ENCODE peak calls at places on chromosomes 16 and 17, in five cellular contexts. One of them, this sample, is unnamed.

GRCh38 chr16:11061629-11062270 is 117.4 kb downstream of the CLEC16A start:
- DNase-seq in cardiac fibroblast: no peak
- DNase-seq in progenitor cell of endocrine pancreas: no peak
- DNase-seq in Panc1: no peak
- DNase-seq in body of pancreas: no peak
- DNase-seq in this sample: no peak

GRCh38 chr16:76665571-76666275 is 388.5 kb downstream of the CNTNAP4 start:
- DNase-seq in cardiac fibroblast: no peak
- DNase-seq in progenitor cell of endocrine pancreas: no peak
- DNase-seq in Panc1: no peak
- DNase-seq in body of pancreas: no peak
- DNase-seq in this sample: no peak

GRCh38 chr17:70905796-70906195 is 736.5 kb downstream of the KCNJ2 start:
- DNase-seq in cardiac fibroblast: peak; percentile 100
- DNase-seq in progenitor cell of endocrine pancreas: no peak
- DNase-seq in Panc1: no peak
- DNase-seq in body of pancreas: peak; percentile 23
- DNase-seq in this sample: no peak

GRCh38 chr16:78842950-78843349 is 743.5 kb downstream of the WWOX start:
- DNase-seq in cardiac fibroblast: no peak
- DNase-seq in progenitor cell of endocrine pancreas: no peak
- DNase-seq in Panc1: no peak
- DNase-seq in body of pancreas: no peak
- DNase-seq in this sample: no peak

GRCh38 chr17:30336369-30337171 is 2.7 kb upstream of the TMIGD1 start:
- DNase-seq in cardiac fibroblast: peak; percentile 81
- DNase-seq in progenitor cell of endocrine pancreas: no peak
- DNase-seq in Panc1: peak; percentile 61
- DNase-seq in body of pancreas: peak; percentile 64
- DNase-seq in this sample: peak; percentile 79

GRCh38 chr17:17871913-17872312 is 35.1 kb upstream of the SREBF1 start:
- DNase-seq in cardiac fibroblast: no peak
- DNase-seq in progenitor cell of endocrine pancreas: no peak
- DNase-seq in Panc1: no peak
- DNase-seq in body of pancreas: no peak
- DNase-seq in this sample: no peak

GRCh38 chr17:37310940-37311339 is 64.8 kb upstream of the C17orf78 start:
- DNase-seq in cardiac fibroblast: no peak
- DNase-seq in progenitor cell of endocrine pancreas: no peak
- DNase-seq in Panc1: no peak
- DNase-seq in body of pancreas: no peak
- DNase-seq in this sample: no peak

GRCh38 chr16:72847187-72848044 is 200.5 kb downstream of the ZFHX3 start:
- DNase-seq in cardiac fibroblast: peak; percentile 55
- DNase-seq in progenitor cell of endocrine pancreas: no peak
- DNase-seq in Panc1: no peak
- DNase-seq in body of pancreas: no peak
- DNase-seq in this sample: no peak

GRCh38 chr16:72827907-72828306 is 220.0 kb downstream of the ZFHX3 start:
- DNase-seq in cardiac fibroblast: no peak
- DNase-seq in progenitor cell of endocrine pancreas: no peak
- DNase-seq in Panc1: no peak
- DNase-seq in body of pancreas: no peak
- DNase-seq in this sample: no peak

GRCh38 chr17:73309727-73310555 is 1.9 kb downstream of the CDC42EP4 start:
- DNase-seq in cardiac fibroblast: no peak
- DNase-seq in progenitor cell of endocrine pancreas: no peak
- DNase-seq in Panc1: no peak
- DNase-seq in body of pancreas: peak; percentile 84
- DNase-seq in this sample: peak; percentile 80

GRCh38 chr16:28219283-28219682 is 7.5 kb upstream of the XPO6 start:
- DNase-seq in cardiac fibroblast: no peak
- DNase-seq in progenitor cell of endocrine pancreas: no peak
- DNase-seq in Panc1: no peak
- DNase-seq in body of pancreas: no peak
- DNase-seq in this sample: no peak

GRCh38 chr17:43753488-43754129 is 5.0 kb downstream of the SOST start:
- DNase-seq in cardiac fibroblast: peak; percentile 64
- DNase-seq in progenitor cell of endocrine pancreas: no peak
- DNase-seq in Panc1: no peak
- DNase-seq in body of pancreas: no peak
- DNase-seq in this sample: no peak

GRCh38 chr17:47829870-47830269 is 1.5 kb downstream of the MRPL10 start:
- DNase-seq in cardiac fibroblast: no peak
- DNase-seq in progenitor cell of endocrine pancreas: no peak
- DNase-seq in Panc1: no peak
- DNase-seq in body of pancreas: no peak
- DNase-seq in this sample: no peak

GRCh38 chr16:88297178-88297720 is 85.5 kb upstream of the ZNF469 start:
- DNase-seq in cardiac fibroblast: no peak
- DNase-seq in progenitor cell of endocrine pancreas: no peak
- DNase-seq in Panc1: no peak
- DNase-seq in body of pancreas: no peak
- DNase-seq in this sample: no peak

GRCh38 chr16:24984903-24985675 is 30.1 kb downstream of the ARHGAP17 start:
- DNase-seq in cardiac fibroblast: no peak
- DNase-seq in progenitor cell of endocrine pancreas: no peak
- DNase-seq in Panc1: no peak
- DNase-seq in body of pancreas: no peak
- DNase-seq in this sample: no peak

GRCh38 chr17:50257574-50258224 is 16.6 kb upstream of the TMEM92 start:
- DNase-seq in cardiac fibroblast: no peak
- DNase-seq in progenitor cell of endocrine pancreas: no peak
- DNase-seq in Panc1: no peak
- DNase-seq in body of pancreas: no peak
- DNase-seq in this sample: no peak

GRCh38 chr16:50202926-50203624 is 50.0 kb downstream of the TENT4B start:
- DNase-seq in cardiac fibroblast: peak; percentile 96
- DNase-seq in progenitor cell of endocrine pancreas: no peak
- DNase-seq in Panc1: peak; percentile 13
- DNase-seq in body of pancreas: no peak
- DNase-seq in this sample: peak; percentile 57

GRCh38 chr16:49838639-49839461 is 17.1 kb downstream of the ZNF423 start:
- DNase-seq in cardiac fibroblast: no peak
- DNase-seq in progenitor cell of endocrine pancreas: no peak
- DNase-seq in Panc1: no peak
- DNase-seq in body of pancreas: no peak
- DNase-seq in this sample: no peak

GRCh38 chr17:78616946-78617345 is 39.8 kb upstream of the DNAH17 start:
- DNase-seq in cardiac fibroblast: no peak
- DNase-seq in progenitor cell of endocrine pancreas: no peak
- DNase-seq in Panc1: no peak
- DNase-seq in body of pancreas: no peak
- DNase-seq in this sample: no peak
- TF ChIP-seq CTCF in cardiac fibroblast: no peak
- TF ChIP-seq CTCF in progenitor cell of endocrine pancreas: no peak
- TF ChIP-seq CTCF in Panc1: no peak
- TF ChIP-seq CTCF in body of pancreas: no peak
- TF ChIP-seq CTCF in this sample: no peak

DNA sequence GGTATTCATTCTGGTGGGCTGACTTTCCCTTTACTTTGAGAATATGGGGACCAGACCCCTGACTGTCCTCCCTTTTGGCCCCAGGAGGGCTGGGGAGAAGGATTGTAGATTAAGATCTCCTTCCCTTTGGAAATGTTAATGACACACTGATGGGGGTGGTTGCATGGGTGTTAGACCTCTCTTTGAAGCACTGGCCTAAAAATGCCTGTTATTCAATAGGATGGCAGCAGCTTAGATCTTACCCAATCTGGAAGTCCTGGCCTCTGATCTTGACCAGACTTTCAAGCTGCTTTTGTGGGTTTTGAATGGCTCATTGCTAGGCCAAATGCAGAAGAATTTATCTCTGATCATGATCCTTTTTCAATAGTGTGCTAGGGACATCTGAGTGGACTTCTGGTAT is 25.7 kb downstream of the MAP3K3 start:
- DNase-seq in cardiac fibroblast: no peak
- DNase-seq in progenitor cell of endocrine pancreas: no peak
- DNase-seq in Panc1: no peak
- DNase-seq in body of pancreas: no peak
- DNase-seq in this sample: no peak
- TF ChIP-seq CTCF in cardiac fibroblast: no peak
- TF ChIP-seq CTCF in progenitor cell of endocrine pancreas: no peak
- TF ChIP-seq CTCF in Panc1: no peak
- TF ChIP-seq CTCF in body of pancreas: no peak
- TF ChIP-seq CTCF in this sample: no peak

GRCh38 chr17:82022310-82022980 is at the start of gene CENPX:
- DNase-seq in cardiac fibroblast: no peak
- DNase-seq in progenitor cell of endocrine pancreas: peak; percentile 47
- DNase-seq in Panc1: no peak
- DNase-seq in body of pancreas: no peak
- DNase-seq in this sample: no peak
- TF ChIP-seq CTCF in cardiac fibroblast: no peak
- TF ChIP-seq CTCF in progenitor cell of endocrine pancreas: no peak
- TF ChIP-seq CTCF in Panc1: no peak
- TF ChIP-seq CTCF in body of pancreas: no peak
- TF ChIP-seq CTCF in this sample: no peak

DNA sequence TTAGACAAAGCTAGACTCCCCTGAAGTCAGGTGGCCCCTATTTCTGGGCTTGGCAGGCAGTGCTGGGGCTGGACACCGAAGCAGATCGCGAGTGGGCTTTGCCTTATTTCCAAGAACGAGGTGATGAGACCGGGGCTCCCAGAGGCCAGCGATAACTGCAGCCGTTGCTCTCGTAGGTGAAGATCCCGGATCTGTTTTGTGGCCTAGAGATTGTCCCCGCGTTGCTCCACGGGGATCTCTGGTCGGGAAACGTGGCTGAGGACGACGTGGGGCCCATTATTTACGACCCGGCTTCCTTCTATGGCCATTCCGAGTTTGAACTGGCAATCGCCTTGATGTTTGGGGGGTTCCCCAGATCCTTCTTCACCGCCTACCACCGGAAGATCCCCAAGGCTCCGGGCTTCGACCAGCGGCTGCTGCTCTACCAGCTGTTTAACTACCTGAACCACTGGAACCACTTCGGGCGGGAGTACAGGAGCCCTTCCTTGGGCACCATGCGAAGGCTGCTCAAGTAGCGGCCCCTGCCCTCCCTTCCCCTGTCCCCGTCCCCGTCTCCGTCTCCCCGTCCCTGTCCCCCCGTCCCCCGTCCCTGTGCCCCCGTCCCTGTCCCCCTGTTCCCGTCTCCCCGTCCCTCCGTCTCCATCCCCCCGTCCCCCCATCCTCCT is 1.5 kb upstream of the TBCD start:
- DNase-seq in cardiac fibroblast: no peak
- DNase-seq in progenitor cell of endocrine pancreas: no peak
- DNase-seq in Panc1: no peak
- DNase-seq in body of pancreas: no peak
- DNase-seq in this sample: no peak
- TF ChIP-seq CTCF in cardiac fibroblast: no peak
- TF ChIP-seq CTCF in progenitor cell of endocrine pancreas: no peak
- TF ChIP-seq CTCF in Panc1: no peak
- TF ChIP-seq CTCF in body of pancreas: no peak
- TF ChIP-seq CTCF in this sample: no peak